ENCODE peak calls at places on chromosomes 3 and 15, in six cellular contexts. S is upper lobe of right lung; Y is T-helper 1 cell; T is activated T-cell treated with anti-CD3 and anti-CD28 coated beads, Interleukin-2, amount 50 U/mL, for 48 hours; H is fibroblast of gingiva; A is cardiac fibroblast. W is an unnamed sample.

GRCh38 chr15:55694652-55695150 is 48.3 kb downstream of the PRTG start:
- DNase-seq in S (no peak), Y (no peak), T (no peak), H (no peak), A (no peak), W (peak; percentile 89)

GRCh38 chr15:66960519-66960918 is 104.9 kb upstream of the SMAD3 start:
- DNase-seq in S (no peak), Y (no peak), T (no peak), H (no peak), A (no peak), W (no peak)

GRCh38 chr3:49668414-49668797 is 5.7 kb upstream of the APEH start:
- DNase-seq in S (no peak), Y (no peak), T (no peak), H (peak; percentile 26), A (no peak), W (no peak)

GRCh38 chr15:27361418-27361817 is 390.4 kb downstream of the GABRG3 start:
- DNase-seq in S (no peak), Y (no peak), T (no peak), H (no peak), A (no peak), W (no peak)

GRCh38 chr3:42652251-42652610 is 1.3 kb upstream of the ZBTB47 start:
- DNase-seq in S (no peak), Y (no peak), T (no peak), H (no peak), A (no peak), W (no peak)

GRCh38 chr3:140277886-140278285 is 342.9 kb downstream of the CLSTN2 start:
- DNase-seq in S (no peak), Y (no peak), T (no peak), H (no peak), A (no peak), W (no peak)

GRCh38 chr3:168341965-168342719 is 246.4 kb upstream of the GOLIM4 start:
- DNase-seq in S (no peak), Y (no peak), T (no peak), H (no peak), A (peak; percentile 7), W (peak; percentile 23)

GRCh38 chr15:70795311-70795665 is 31.9 kb upstream of the UACA start:
- DNase-seq in S (no peak), Y (no peak), T (no peak), H (peak; percentile 82), A (peak; percentile 96), W (peak; percentile 96)

GRCh38 chr3:242986-243706 is 46.6 kb downstream of the CHL1 start:
- DNase-seq in S (no peak), Y (no peak), T (no peak), H (peak; percentile 91), A (peak; percentile 11), W (peak; percentile 10)

GRCh38 chr3:127646501-127647046 is 17.6 kb downstream of the PODXL2 start:
- DNase-seq in S (no peak), Y (no peak), T (no peak), H (no peak), A (no peak), W (no peak)

GRCh38 chr3:49867871-49868321 is 1.8 kb downstream of the CAMKV start:
- DNase-seq in S (no peak), Y (no peak), T (no peak), H (no peak), A (peak; percentile 49), W (peak; percentile 50)